ENCODE peak calls at places on chromosome 17, in nine cellular contexts. R, C, S, D, V, A, G, B and N are unnamed samples.

GRCh38 chr17:48202945-48203344 is 95.4 kb downstream of the SNX11 start:
- DNase-seq in R (no peak), C (no peak), S (no peak), D (no peak), V (no peak), A (no peak), G (no peak), B (no peak), N (no peak)

GRCh38 chr17:76537288-76537577 is 276 bp downstream of the CYGB start:
- DNase-seq in R (no peak), C (no peak), S (peak), D (peak), V (no peak), A (peak), G (no peak), B (peak), N (peak)

GRCh38 chr17:77200711-77201110 is 59.9 kb downstream of the SEC14L1 start:
- DNase-seq in R (no peak), C (no peak), S (no peak), D (no peak), V (no peak), A (no peak), G (no peak), B (peak), N (peak)

GRCh38 chr17:8801135-8801840 is 2.1 kb upstream of the MFSD6L start:
- DNase-seq in R (no peak), C (no peak), S (no peak), D (no peak), V (no peak), A (no peak), G (no peak), B (no peak), N (no peak)

GRCh38 chr17:34393401-34393800 is 30.4 kb upstream of the CCL1 start:
- DNase-seq in R (no peak), C (no peak), S (no peak), D (no peak), V (no peak), A (no peak), G (no peak), B (no peak), N (no peak)

GRCh38 chr17:56778898-56779297 is 54.8 kb downstream of the C17orf67 start:
- DNase-seq in R (no peak), C (no peak), S (no peak), D (no peak), V (no peak), A (no peak), G (no peak), B (no peak), N (no peak)

GRCh38 chr17:58421711-58422110 is 4.4 kb upstream of the RNF43 start:
- DNase-seq in R (no peak), C (no peak), S (no peak), D (no peak), V (no peak), A (no peak), G (no peak), B (no peak), N (no peak)

GRCh38 chr17:42387221-42387657 is 1.0 kb downstream of the STAT3 start:
- DNase-seq in R (no peak), C (no peak), S (peak), D (no peak), V (no peak), A (no peak), G (no peak), B (peak), N (no peak)

GRCh38 chr17:50798424-50799344 is 31.4 kb upstream of the ANKRD40CL start:
- DNase-seq in R (no peak), C (no peak), S (no peak), D (no peak), V (no peak), A (no peak), G (no peak), B (no peak), N (no peak)

GRCh38 chr17:18225121-18225561 is 294 bp upstream of the LLGL1 start:
- DNase-seq in R (peak), C (peak), S (peak), D (peak), V (peak), A (peak), G (peak), B (peak), N (peak)

GRCh38 chr17:64938925-64939474 is 19.7 kb upstream of the LRRC37A3 start:
- DNase-seq in R (peak), C (peak), S (peak), D (peak), V (no peak), A (peak), G (peak), B (peak), N (peak)

GRCh38 chr17:19830061-19830460 is 37.7 kb downstream of the ULK2 start:
- DNase-seq in R (no peak), C (peak), S (peak), D (no peak), V (no peak), A (no peak), G (no peak), B (no peak), N (no peak)

GRCh38 chr17:81955058-81955681 is 5.8 kb downstream of the NOTUM start:
- DNase-seq in R (no peak), C (peak), S (no peak), D (no peak), V (no peak), A (no peak), G (no peak), B (no peak), N (no peak)

GRCh38 chr17:50198026-50198669 is 3.3 kb downstream of the COL1A1 start:
- DNase-seq in R (peak), C (peak), S (peak), D (no peak), V (no peak), A (peak), G (peak), B (peak), N (peak)

GRCh38 chr17:560379-560935 is 154.2 kb downstream of the VPS53 start:
- DNase-seq in R (no peak), C (no peak), S (no peak), D (no peak), V (no peak), A (no peak), G (no peak), B (peak), N (no peak)

GRCh38 chr17:45312477-45313418 is 4.1 kb downstream of the MAP3K14 start:
- DNase-seq in R (no peak), C (peak), S (no peak), D (no peak), V (no peak), A (no peak), G (peak), B (no peak), N (no peak)
- H3K4me3 ChIP-seq in R (peak), C (peak), S (peak), D (peak), V (peak), A (peak), G (peak), B (no peak), N (peak)

GRCh38 chr17:37425268-37425667 is 18.6 kb downstream of the TADA2A start:
- DNase-seq in R (no peak), C (no peak), S (no peak), D (no peak), V (no peak), A (no peak), G (no peak), B (no peak), N (no peak)
- H3K4me3 ChIP-seq in R (no peak), C (no peak), S (no peak), D (no peak), V (no peak), A (no peak), G (no peak), B (no peak), N (no peak)

DNA sequence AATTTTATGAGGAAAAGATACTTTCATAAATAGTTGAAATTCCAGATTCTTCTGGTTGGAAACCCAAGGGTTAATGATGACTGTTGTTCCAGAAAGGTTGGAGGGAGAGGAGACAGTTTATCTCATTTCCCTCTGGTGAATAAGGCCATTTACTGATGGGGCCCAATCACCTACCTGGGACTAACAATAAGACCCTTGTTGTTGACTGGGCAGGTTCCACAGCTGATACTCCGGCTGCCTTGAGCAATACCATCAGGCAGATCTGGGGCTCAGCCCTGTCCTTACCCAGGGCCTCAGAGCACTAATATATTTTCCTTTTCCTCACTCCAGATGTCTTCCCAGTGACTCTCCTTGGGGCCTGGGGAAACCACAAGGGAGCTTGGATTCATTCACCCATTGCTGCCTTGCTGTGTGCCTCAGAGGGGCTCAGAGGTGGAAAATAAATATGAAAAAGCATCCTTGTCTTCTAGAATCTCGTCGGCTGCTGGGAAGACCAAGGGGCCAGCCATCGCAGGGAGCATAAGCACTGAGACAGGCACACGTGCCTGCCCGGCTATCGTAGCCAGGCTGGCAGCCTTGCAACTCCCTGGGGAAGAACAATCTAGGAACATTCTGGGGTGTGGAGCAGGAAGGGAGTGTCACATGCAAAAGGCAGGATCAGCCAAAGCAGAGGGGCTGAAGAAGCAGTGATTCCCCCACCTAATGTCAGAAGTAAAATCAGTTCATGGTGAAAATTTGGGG is 54.4 kb downstream of the MPRIP start:
- DNase-seq in R (no peak), C (peak), S (peak), D (no peak), V (peak), A (no peak), G (no peak), B (peak), N (peak)
- H3K4me3 ChIP-seq in R (no peak), C (no peak), S (no peak), D (no peak), V (no peak), A (no peak), G (no peak), B (no peak), N (no peak)

GRCh38 chr17:1644493-1645206 is 882 bp downstream of the SCARF1 start:
- DNase-seq in R (no peak), C (no peak), S (peak), D (no peak), V (no peak), A (no peak), G (peak), B (peak), N (no peak)

GRCh38 chr17:1645207-1646171 is at the start of gene SCARF1:
- DNase-seq in R (no peak), C (no peak), S (no peak), D (peak), V (no peak), A (peak), G (no peak), B (no peak), N (peak)

GRCh38 chr17:1641065-1641403 is 4.5 kb downstream of the SCARF1 start:
- DNase-seq in R (no peak), C (no peak), S (no peak), D (no peak), V (no peak), A (no peak), G (no peak), B (no peak), N (no peak)

GRCh38 chr17:1643999-1644492 is 1.5 kb downstream of the SCARF1 start:
- DNase-seq in R (no peak), C (no peak), S (peak), D (peak), V (no peak), A (no peak), G (peak), B (no peak), N (no peak)

GRCh38 chr17:1643293-1643998 is 2.1 kb downstream of the SCARF1 start:
- DNase-seq in R (peak), C (peak), S (peak), D (peak), V (no peak), A (peak), G (peak), B (no peak), N (peak)
- H3K4me3 ChIP-seq in R (peak), C (peak), S (peak), D (peak), V (peak), A (peak), G (peak), B (no peak), N (peak)